ENCODE peak calls at places on chromosome 22, in ten cellular contexts. Y is endodermal cell; I is NCI-H526 treated with DMSO at 0.1 percent for 48 hours; H is progenitor cell of endocrine pancreas; F is heart right ventricle; X is AG20443; J is GM12891; E is effector CD4-positive, alpha-beta T cell; R is naive thymus-derived CD8-positive, alpha-beta T cell; O is WTC11. N is an unnamed sample.

GRCh38 chr22:37659066-37659896 is 758 bp downstream of the PDXP start:
- DNase-seq in O (no peak), X (no peak), Y (no peak), E (no peak), F (no peak), H (no peak), I (no peak), R (no peak), J (no peak), N (no peak)

GRCh38 chr22:42072606-42073330 is 1.3 kb upstream of the PHETA2 start:
- DNase-seq in X (no peak), F (no peak), Y (no peak), O (no peak), E (no peak), I (no peak), R (no peak), J (no peak), H (no peak), N (no peak)

GRCh38 chr22:29072979-29073617 is at the start of gene KREMEN1:
- DNase-seq in R (no peak), X (no peak), H (no peak), O (peak; percentile 25), F (no peak), J (no peak), E (no peak), Y (peak; percentile 76), I (no peak), N (no peak)

GRCh38 chr22:25514436-25514835 is 50.0 kb upstream of the GRK3 start:
- DNase-seq in I (no peak), R (no peak), H (no peak), Y (peak; percentile 49), E (no peak), J (no peak), O (no peak), X (no peak), F (no peak), N (peak; percentile 39)

GRCh38 chr22:48575567-48576332 is 1251.9 kb downstream of the BRD1 start:
- DNase-seq in X (peak; percentile 57), E (no peak), J (no peak), I (no peak), F (peak; percentile 6), Y (no peak), O (no peak), H (no peak), R (no peak), N (peak; percentile 91)

GRCh38 chr22:43008509-43008908 is 6.4 kb downstream of the PACSIN2 start:
- DNase-seq in F (no peak), O (no peak), J (no peak), H (no peak), I (no peak), R (no peak), E (no peak), Y (no peak), X (peak; percentile 45), N (no peak)

GRCh38 chr22:41782316-41782715 is 18.2 kb upstream of the CCDC134 start:
- DNase-seq in I (no peak), Y (no peak), H (no peak), X (no peak), R (peak; percentile 10), E (no peak), F (no peak), O (no peak), J (no peak), N (no peak)

GRCh38 chr22:26697151-26697550 is 39.8 kb downstream of the MIAT start:
- DNase-seq in O (no peak), I (no peak), F (no peak), H (no peak), Y (no peak), R (no peak), J (no peak), E (no peak), X (no peak), N (no peak)

GRCh38 chr22:31083377-31083768 is 2.3 kb downstream of the SMTN start:
- DNase-seq in H (no peak), X (no peak), O (no peak), I (peak; percentile 14), E (no peak), F (peak; percentile 17), J (no peak), Y (no peak), R (no peak), N (peak; percentile 36)

GRCh38 chr22:29041408-29041807 is 20.2 kb downstream of the C22orf31 start:
- DNase-seq in J (no peak), E (no peak), H (no peak), X (peak; percentile 22), I (no peak), O (no peak), F (no peak), Y (no peak), R (no peak), N (no peak)

GRCh38 chr22:29080061-29080975 is 7.5 kb downstream of the KREMEN1 start:
- DNase-seq in I (no peak), R (no peak), Y (no peak), J (no peak), X (no peak), E (no peak), F (no peak), O (no peak), H (no peak), N (no peak)

GRCh38 chr22:46518542-46519325 is 18.7 kb downstream of the CELSR1 start:
- DNase-seq in J (no peak), O (no peak), E (no peak), Y (no peak), X (no peak), I (no peak), R (no peak), F (no peak), H (no peak), N (peak; percentile 21)

GRCh38 chr22:19848298-19849224 is 6.1 kb downstream of the GNB1L start:
- DNase-seq in F (no peak), J (no peak), H (no peak), O (no peak), I (no peak), E (no peak), Y (peak; percentile 47), R (no peak), X (peak; percentile 58), N (peak; percentile 49)

GRCh38 chr22:20302438-20303228 is 17.2 kb downstream of the DGCR6L start:
- DNase-seq in J (no peak), H (no peak), X (no peak), R (no peak), O (no peak), F (peak; percentile 6), I (no peak), Y (no peak), E (no peak), N (no peak)

GRCh38 chr22:23938328-23939016 is 22.5 kb downstream of the GSTT2B start:
- DNase-seq in I (no peak), X (no peak), F (no peak), R (no peak), Y (no peak), H (no peak), E (no peak), J (no peak), O (no peak), N (peak; percentile 21)

GRCh38 chr22:46620588-46621242 is 529 bp downstream of the GRAMD4 start:
- DNase-seq in X (no peak), F (no peak), O (no peak), J (no peak), Y (no peak), I (no peak), R (no peak), E (no peak), H (no peak), N (no peak)

GRCh38 chr22:46319319-46319718 is 16.2 kb upstream of the TRMU start:
- DNase-seq in J (no peak), H (no peak), F (no peak), X (no peak), R (no peak), O (no peak), E (no peak), I (no peak), Y (no peak), N (peak; percentile 23)

GRCh38 chr22:33440756-33441155 is 382.6 kb upstream of the SYN3 start:
- DNase-seq in Y (no peak), R (no peak), X (no peak), E (no peak), H (no peak), F (no peak), I (no peak), O (no peak), J (no peak), N (no peak)

GRCh38 chr22:35555351-35555915 is 14.8 kb downstream of the RASD2 start:
- DNase-seq in R (no peak), E (no peak), X (peak; percentile 79), I (no peak), H (no peak), J (no peak), Y (no peak), F (no peak), O (no peak), N (no peak)

GRCh38 chr22:30238661-30239420 is 7.7 kb downstream of the LIF start:
- DNase-seq in O (peak; percentile 50), X (peak; percentile 64), H (no peak), I (no peak), J (no peak), Y (peak; percentile 74), E (no peak), F (peak; percentile 44), R (no peak), N (peak; percentile 85)

GRCh38 chr22:31346733-31347250 is 646 bp upstream of the PATZ1 start:
- DNase-seq in R (peak; percentile 52), J (peak; percentile 75), X (peak; percentile 51), E (peak; percentile 37), O (no peak), F (peak; percentile 68), I (peak; percentile 54), Y (no peak), H (peak; percentile 57), N (no peak)

N was measured in H7.